ENCODE peak calls at places on chromosomes 5 and 9, in seven cellular contexts. X is upper lobe of right lung, Y is NCI-H1436, M is AG04449, E is IMR-90, B is anterior cingulate cortex, U is MV-4-11. C is an unnamed sample.
A peak's percentile ranks its signal among the peaks of the same experiment; 100 is the strongest.

GRCh38 chr9:106228861-106229260 is 534.5 kb downstream of the TMEM38B start:
- DNase-seq in X (no peak), Y (no peak), M (no peak), E (no peak), B (peak; percentile 53), U (no peak), C (no peak)

GRCh38 chr5:34497031-34497808 is 158.9 kb upstream of the RAI14 start:
- DNase-seq in X (no peak), Y (no peak), M (no peak), E (no peak), B (no peak), U (no peak), C (no peak)

GRCh38 chr9:99305820-99306811 is 84.0 kb downstream of the SEC61B start:
- DNase-seq in X (no peak), Y (no peak), M (no peak), E (no peak), B (no peak), U (no peak), C (no peak)

GRCh38 chr5:93055556-93055955 is 525.5 kb downstream of the NR2F1-AS1 start:
- DNase-seq in X (no peak), Y (no peak), M (no peak), E (peak; percentile 15), B (no peak), U (peak; percentile 6), C (no peak)

GRCh38 chr9:114434878-114435311 is 47.1 kb upstream of the AKNA start:
- DNase-seq in X (no peak), Y (peak; percentile 42), M (no peak), E (peak; percentile 37), B (no peak), U (peak; percentile 13), C (peak; percentile 68)

GRCh38 chr5:980001-980588 is 28.5 kb upstream of the NKD2 start:
- DNase-seq in X (no peak), Y (no peak), M (no peak), E (no peak), B (no peak), U (no peak), C (no peak)

GRCh38 chr9:113558632-113559502 is 95.3 kb downstream of the RGS3 start:
- DNase-seq in X (peak; percentile 78), Y (no peak), M (no peak), E (peak; percentile 82), B (no peak), U (no peak), C (no peak)

GRCh38 chr9:78236511-78236950 is 656 bp downstream of the CEP78 start:
- DNase-seq in X (no peak), Y (no peak), M (no peak), E (no peak), B (no peak), U (no peak), C (peak; percentile 24)

GRCh38 chr5:82349651-82350050 is 71.5 kb upstream of the RPS23 start:
- DNase-seq in X (no peak), Y (no peak), M (no peak), E (no peak), B (no peak), U (peak; percentile 16), C (peak; percentile 39)

GRCh38 chr9:86202338-86202882 is 57.0 kb downstream of the C9orf153 start:
- DNase-seq in X (no peak), Y (peak; percentile 32), M (peak; percentile 17), E (peak; percentile 61), B (no peak), U (peak; percentile 33), C (peak; percentile 62)

GRCh38 chr9:87725356-87725899 is 491 bp upstream of the CTSL start:
- DNase-seq in X (no peak), Y (no peak), M (no peak), E (peak; percentile 23), B (peak; percentile 23), U (no peak), C (peak; percentile 6)

GRCh38 chr5:152288499-152288898 is 116.6 kb downstream of the NMUR2 start:
- DNase-seq in X (no peak), Y (no peak), M (no peak), E (no peak), B (no peak), U (no peak), C (no peak)

GRCh38 chr5:107486489-107486888 is 184.2 kb downstream of the EFNA5 start:
- DNase-seq in X (no peak), Y (no peak), M (no peak), E (peak; percentile 59), B (no peak), U (peak; percentile 88), C (peak; percentile 95)

GRCh38 chr9:126499005-126499910 is 114.5 kb upstream of the LMX1B start:
- DNase-seq in X (peak; percentile 75), Y (peak; percentile 8), M (no peak), E (peak; percentile 17), B (no peak), U (peak; percentile 1), C (peak; percentile 36)

C was measured in epithelial cell of esophagus.